ENCODE peak calls at places on chromosome 2, in seven cellular contexts. One of them, this sample, is unnamed.

GRCh38 chr2:109721626-109722025 is 72.5 kb upstream of the RGPD5 start:
- DNase-seq in cardiac fibroblast: no peak
- DNase-seq in stimulated activated CD4-positive, alpha-beta T cell treated with anti-CD3 and anti-CD28 coated beads, Interleukin-12 subunit alpha, Interleukin-12 subunit beta, amount 100 ng/mL, for 48 hours: no peak
- DNase-seq in kidney: no peak
- DNase-seq in H9: no peak
- DNase-seq in keratinocyte: no peak
- DNase-seq in activated CD4-positive, alpha-beta T cell treated with anti-CD3 and anti-CD28 coated beads, Interleukin-2, amount 50 U/mL, for 48 hours: no peak
- DNase-seq in this sample: no peak

GRCh38 chr2:56981554-56981953 is 797.8 kb downstream of the CCDC85A start:
- DNase-seq in kidney: no peak
- DNase-seq in H9: no peak
- DNase-seq in cardiac fibroblast: peak
- DNase-seq in keratinocyte: no peak
- DNase-seq in stimulated activated CD4-positive, alpha-beta T cell treated with anti-CD3 and anti-CD28 coated beads, Interleukin-12 subunit alpha, Interleukin-12 subunit beta, amount 100 ng/mL, for 48 hours: no peak
- DNase-seq in activated CD4-positive, alpha-beta T cell treated with anti-CD3 and anti-CD28 coated beads, Interleukin-2, amount 50 U/mL, for 48 hours: no peak
- DNase-seq in this sample: no peak

GRCh38 chr2:109460553-109461324 is 153.0 kb downstream of the SEPTIN10 start:
- DNase-seq in cardiac fibroblast: no peak
- DNase-seq in stimulated activated CD4-positive, alpha-beta T cell treated with anti-CD3 and anti-CD28 coated beads, Interleukin-12 subunit alpha, Interleukin-12 subunit beta, amount 100 ng/mL, for 48 hours: no peak
- DNase-seq in keratinocyte: no peak
- DNase-seq in H9: no peak
- DNase-seq in kidney: no peak
- DNase-seq in activated CD4-positive, alpha-beta T cell treated with anti-CD3 and anti-CD28 coated beads, Interleukin-2, amount 50 U/mL, for 48 hours: no peak
- DNase-seq in this sample: no peak

GRCh38 chr2:96152301-96153165 is 7.3 kb upstream of the DUSP2 start:
- DNase-seq in stimulated activated CD4-positive, alpha-beta T cell treated with anti-CD3 and anti-CD28 coated beads, Interleukin-12 subunit alpha, Interleukin-12 subunit beta, amount 100 ng/mL, for 48 hours: no peak
- DNase-seq in H9: peak
- DNase-seq in keratinocyte: no peak
- DNase-seq in kidney: no peak
- DNase-seq in activated CD4-positive, alpha-beta T cell treated with anti-CD3 and anti-CD28 coated beads, Interleukin-2, amount 50 U/mL, for 48 hours: no peak
- DNase-seq in cardiac fibroblast: no peak
- DNase-seq in this sample: no peak

GRCh38 chr2:104945866-104946265 is 92.0 kb downstream of the POU3F3 start:
- DNase-seq in kidney: no peak
- DNase-seq in H9: no peak
- DNase-seq in stimulated activated CD4-positive, alpha-beta T cell treated with anti-CD3 and anti-CD28 coated beads, Interleukin-12 subunit alpha, Interleukin-12 subunit beta, amount 100 ng/mL, for 48 hours: no peak
- DNase-seq in cardiac fibroblast: no peak
- DNase-seq in keratinocyte: no peak
- DNase-seq in activated CD4-positive, alpha-beta T cell treated with anti-CD3 and anti-CD28 coated beads, Interleukin-2, amount 50 U/mL, for 48 hours: no peak
- DNase-seq in this sample: no peak

GRCh38 chr2:225998653-225999052 is 599.1 kb downstream of the NYAP2 start:
- DNase-seq in keratinocyte: no peak
- DNase-seq in kidney: no peak
- DNase-seq in stimulated activated CD4-positive, alpha-beta T cell treated with anti-CD3 and anti-CD28 coated beads, Interleukin-12 subunit alpha, Interleukin-12 subunit beta, amount 100 ng/mL, for 48 hours: no peak
- DNase-seq in cardiac fibroblast: peak
- DNase-seq in H9: no peak
- DNase-seq in activated CD4-positive, alpha-beta T cell treated with anti-CD3 and anti-CD28 coated beads, Interleukin-2, amount 50 U/mL, for 48 hours: no peak
- DNase-seq in this sample: peak

GRCh38 chr2:172864182-172864581 is 128.5 kb downstream of the RAPGEF4 start:
- DNase-seq in cardiac fibroblast: peak
- DNase-seq in activated CD4-positive, alpha-beta T cell treated with anti-CD3 and anti-CD28 coated beads, Interleukin-2, amount 50 U/mL, for 48 hours: peak
- DNase-seq in stimulated activated CD4-positive, alpha-beta T cell treated with anti-CD3 and anti-CD28 coated beads, Interleukin-12 subunit alpha, Interleukin-12 subunit beta, amount 100 ng/mL, for 48 hours: peak
- DNase-seq in H9: peak
- DNase-seq in keratinocyte: no peak
- DNase-seq in kidney: no peak
- DNase-seq in this sample: peak

GRCh38 chr2:35741556-35741955 is 614.0 kb upstream of the CRIM1 start:
- DNase-seq in stimulated activated CD4-positive, alpha-beta T cell treated with anti-CD3 and anti-CD28 coated beads, Interleukin-12 subunit alpha, Interleukin-12 subunit beta, amount 100 ng/mL, for 48 hours: no peak
- DNase-seq in H9: no peak
- DNase-seq in cardiac fibroblast: no peak
- DNase-seq in activated CD4-positive, alpha-beta T cell treated with anti-CD3 and anti-CD28 coated beads, Interleukin-2, amount 50 U/mL, for 48 hours: no peak
- DNase-seq in keratinocyte: no peak
- DNase-seq in kidney: no peak
- DNase-seq in this sample: no peak

GRCh38 chr2:159526433-159526832 is 89.9 kb downstream of the BAZ2B start:
- DNase-seq in H9: no peak
- DNase-seq in stimulated activated CD4-positive, alpha-beta T cell treated with anti-CD3 and anti-CD28 coated beads, Interleukin-12 subunit alpha, Interleukin-12 subunit beta, amount 100 ng/mL, for 48 hours: no peak
- DNase-seq in activated CD4-positive, alpha-beta T cell treated with anti-CD3 and anti-CD28 coated beads, Interleukin-2, amount 50 U/mL, for 48 hours: no peak
- DNase-seq in kidney: no peak
- DNase-seq in keratinocyte: no peak
- DNase-seq in cardiac fibroblast: no peak
- DNase-seq in this sample: no peak